ENCODE peak calls at places on chromosomes 3 and 15, in six cellular contexts. X is heart left ventricle, D is ovary, E is cardiac muscle cell, J is choroid plexus epithelial cell, B is BJ. L is an unnamed sample.

GRCh38 chr3:45792036-45792435 is 4.3 kb downstream of the SLC6A20 start:
- DNase-seq in X (no peak), D (no peak), E (no peak), J (no peak), B (no peak), L (no peak)

GRCh38 chr3:16552757-16553156 is 39.3 kb upstream of the RFTN1 start:
- DNase-seq in X (no peak), D (no peak), E (no peak), J (no peak), B (no peak), L (no peak)

GRCh38 chr15:79115971-79116370 is 25.4 kb upstream of the RASGRF1 start:
- DNase-seq in X (no peak), D (peak; percentile 79), E (no peak), J (no peak), B (no peak), L (no peak)

GRCh38 chr15:57461541-57461940 is 85.2 kb downstream of the CGNL1 start:
- DNase-seq in X (no peak), D (no peak), E (no peak), J (no peak), B (no peak), L (peak; percentile 51)

GRCh38 chr15:80160570-80161156 is 7.9 kb downstream of the FAH start:
- DNase-seq in X (peak; percentile 50), D (no peak), E (peak; percentile 35), J (peak; percentile 96), B (peak; percentile 65), L (peak; percentile 85)

GRCh38 chr3:140585828-140586227 is 92.0 kb upstream of the TRIM42 start:
- DNase-seq in X (no peak), D (no peak), E (no peak), J (peak; percentile 86), B (no peak), L (no peak)

GRCh38 chr3:35307296-35307695 is 332.0 kb upstream of the ARPP21 start:
- DNase-seq in X (no peak), D (no peak), E (no peak), J (no peak), B (no peak), L (no peak)

GRCh38 chr3:35296533-35296932 is 342.8 kb upstream of the ARPP21 start:
- DNase-seq in X (no peak), D (no peak), E (no peak), J (peak; percentile 25), B (no peak), L (no peak)

GRCh38 chr3:10392244-10392643 is 71.3 kb upstream of the SEC13 start:
- DNase-seq in X (no peak), D (no peak), E (peak; percentile 24), J (peak; percentile 20), B (no peak), L (no peak)

GRCh38 chr3:71203727-71204488 is 379.6 kb downstream of the FOXP1 start:
- DNase-seq in X (no peak), D (no peak), E (no peak), J (no peak), B (no peak), L (no peak)

GRCh38 chr3:62679988-62680387 is 195.2 kb downstream of the CADPS start:
- DNase-seq in X (no peak), D (no peak), E (no peak), J (no peak), B (no peak), L (no peak)

GRCh38 chr3:179016979-179017670 is 54.5 kb downstream of the ZMAT3 start:
- DNase-seq in X (no peak), D (no peak), E (no peak), J (no peak), B (no peak), L (no peak)

GRCh38 chr3:149813367-149814281 is 609 bp downstream of the RNF13 start:
- DNase-seq in X (no peak), D (no peak), E (peak; percentile 59), J (peak; percentile 48), B (no peak), L (peak; percentile 66)

GRCh38 chr15:43792761-43793493 is 807 bp downstream of the SERF2 start:
- DNase-seq in X (peak; percentile 44), D (peak; percentile 50), E (peak; percentile 23), J (peak; percentile 51), B (no peak), L (no peak)

GRCh38 chr15:88630141-88630721 is 8.6 kb upstream of the ISG20 start:
- DNase-seq in X (no peak), D (no peak), E (no peak), J (no peak), B (no peak), L (peak; percentile 49)

GRCh38 chr15:90126457-90127435 is 24.5 kb upstream of the IDH2 start:
- DNase-seq in X (peak; percentile 74), D (no peak), E (peak; percentile 56), J (no peak), B (no peak), L (no peak)

GRCh38 chr3:138941259-138941885 is 5.6 kb downstream of the FOXL2 start:
- DNase-seq in X (no peak), D (peak; percentile 89), E (peak; percentile 75), J (peak; percentile 64), B (no peak), L (no peak)

GRCh38 chr15:95839367-95839782 is 491.1 kb upstream of the NR2F2 start:
- DNase-seq in X (no peak), D (no peak), E (no peak), J (no peak), B (no peak), L (no peak)

GRCh38 chr15:95840004-95840403 is 490.5 kb upstream of the NR2F2 start:
- DNase-seq in X (peak; percentile 54), D (peak; percentile 71), E (no peak), J (peak; percentile 94), B (peak; percentile 66), L (peak; percentile 12)

GRCh38 chr15:95842576-95842975 is 487.9 kb upstream of the NR2F2 start:
- DNase-seq in X (no peak), D (no peak), E (no peak), J (no peak), B (no peak), L (no peak)

GRCh38 chr15:95832655-95833054 is 497.8 kb upstream of the NR2F2 start:
- DNase-seq in X (no peak), D (no peak), E (no peak), J (no peak), B (no peak), L (no peak)

DNA sequence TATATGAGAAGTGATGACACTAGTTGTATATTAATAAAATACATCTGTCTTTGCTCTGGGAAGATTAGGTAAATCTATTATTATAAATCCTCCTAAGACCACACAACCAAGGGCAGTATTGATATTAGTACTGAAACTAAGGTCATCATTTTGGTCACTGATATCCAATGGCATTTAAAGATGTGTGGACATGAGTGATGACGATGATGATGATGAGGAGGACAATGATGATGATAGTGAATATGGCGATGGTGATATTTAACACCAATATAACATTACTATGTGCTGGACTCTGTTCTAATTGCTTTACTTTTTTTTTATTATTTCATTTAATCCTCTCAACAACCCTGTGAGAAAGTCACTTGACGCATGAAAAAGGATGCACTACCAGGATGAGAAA is 492.9 kb upstream of the NR2F2 start:
- DNase-seq in X (no peak), D (no peak), E (no peak), J (no peak), B (no peak), L (no peak)
- H3K4me3 ChIP-seq in X (no peak overlapping the region), D (no peak overlapping the region), E (no peak overlapping the region), J (no peak overlapping the region), B (no peak overlapping the region), L (no peak overlapping the region)

GRCh38 chr3:135966875-135967274 is 1.3 kb downstream of the PPP2R3A start:
- DNase-seq in X (no peak), D (no peak), E (no peak), J (no peak), B (no peak), L (no peak)
- H3K4me3 ChIP-seq in X (peak overlapping the region; percentile 69), D (peak overlapping the region; percentile 82), E (peak overlapping the region; percentile 87), J (peak overlapping the region; percentile 83), B (peak overlapping the region; percentile 60), L (no peak overlapping the region)

GRCh38 chr15:45641374-45641778 is 6.5 kb downstream of the SQOR start:
- DNase-seq in X (no peak), D (no peak), E (no peak), J (peak; percentile 94), B (peak; percentile 86), L (no peak)

GRCh38 chr15:45642203-45642932 is 7.5 kb downstream of the SQOR start:
- DNase-seq in X (no peak), D (no peak), E (no peak), J (peak; percentile 94), B (peak; percentile 82), L (no peak)

GRCh38 chr15:45638641-45639040 is 3.8 kb downstream of the SQOR start:
- DNase-seq in X (no peak), D (no peak), E (no peak), J (no peak), B (no peak), L (no peak)

GRCh38 chr15:45637552-45638033 is 2.8 kb downstream of the SQOR start:
- DNase-seq in X (peak; percentile 59), D (peak; percentile 70), E (no peak), J (peak; percentile 96), B (peak; percentile 81), L (peak; percentile 64)

GRCh38 chr15:45640610-45641009 is 5.8 kb downstream of the SQOR start:
- DNase-seq in X (no peak), D (no peak), E (no peak), J (peak; percentile 87), B (peak; percentile 88), L (no peak)
- H3K4me3 ChIP-seq in X (no peak overlapping the region), D (no peak overlapping the region), E (no peak overlapping the region), J (no peak overlapping the region), B (no peak overlapping the region), L (no peak overlapping the region)

GRCh38 chr15:25869696-25870095 is 6.6 kb upstream of the ATP10A start:
- DNase-seq in X (no peak), D (no peak), E (no peak), J (no peak), B (no peak), L (no peak)
- H3K4me3 ChIP-seq in X (no peak overlapping the region), D (no peak overlapping the region), E (no peak overlapping the region), J (no peak overlapping the region), B (no peak overlapping the region), L (no peak overlapping the region)

GRCh38 chr15:55222588-55222987 is 25.8 kb upstream of the RSL24D1 start:
- DNase-seq in X (no peak), D (no peak), E (no peak), J (no peak), B (no peak), L (no peak)
- H3K4me3 ChIP-seq in X (no peak overlapping the region), D (no peak overlapping the region), E (no peak overlapping the region), J (no peak overlapping the region), B (no peak overlapping the region), L (no peak overlapping the region)

L was measured in thyroid gland.